ENCODE peak calls at places on chromosomes 4 and X, in seven cellular contexts. Z is HCT116, A is H1, L is SK-N-SH, M is HepG2, Q is K562, U is GM12878. O is an unnamed sample.

GRCh38 chr4:95546866-95547707 is 1.7 kb downstream of the UNC5C start:
- DNase-seq in Z (no peak), A (no peak), L (peak), M (no peak), Q (no peak), U (no peak), O (no peak)

GRCh38 chrX:23332888-23333821 is 1.5 kb upstream of the PTCHD1 start:
- DNase-seq in Z (no peak), A (no peak), L (peak), M (no peak), Q (no peak), U (no peak), O (no peak)

GRCh38 chr4:40289366-40290188 is 45.6 kb upstream of the CHRNA9 start:
- DNase-seq in Z (no peak), A (no peak), L (no peak), M (no peak), Q (no peak), U (no peak), O (no peak)

GRCh38 chrX:32868524-32868895 is 342.8 kb downstream of the DMD start:
- DNase-seq in Z (no peak), A (no peak), L (no peak), M (no peak), Q (no peak), U (no peak), O (no peak)

GRCh38 chr4:56186808-56187523 is 200.3 kb downstream of the AASDH start:
- DNase-seq in Z (no peak), A (no peak), L (no peak), M (no peak), Q (no peak), U (no peak), O (no peak)

GRCh38 chr4:102868153-102868781 is 525 bp upstream of the CISD2 start:
- DNase-seq in Z (no peak), A (no peak), L (no peak), M (no peak), Q (no peak), U (no peak), O (no peak)

GRCh38 chr4:173461170-173461569 is 62.3 kb upstream of the SCRG1 start:
- DNase-seq in Z (no peak), A (no peak), L (no peak), M (no peak), Q (no peak), U (no peak), O (no peak)

GRCh38 chrX:149495573-149496071 is 9.5 kb downstream of the IDS start:
- DNase-seq in Z (peak), A (no peak), L (no peak), M (peak), Q (no peak), U (no peak), O (peak)

GRCh38 chr4:1910643-1911042 is 39.5 kb downstream of the NSD2 start:
- DNase-seq in Z (no peak), A (peak), L (peak), M (peak), Q (peak), U (no peak), O (peak)

GRCh38 chr4:169565606-169566351 is 46.6 kb downstream of the NEK1 start:
- DNase-seq in Z (no peak), A (no peak), L (no peak), M (no peak), Q (no peak), U (no peak), O (no peak)

GRCh38 chr4:13427599-13428325 is 56.4 kb downstream of the RAB28 start:
- DNase-seq in Z (no peak), A (no peak), L (no peak), M (no peak), Q (no peak), U (no peak), O (no peak)

GRCh38 chrX:19342331-19342906 is 1.3 kb upstream of the PDHA1 start:
- DNase-seq in Z (no peak), A (no peak), L (no peak), M (no peak), Q (no peak), U (no peak), O (no peak)

GRCh38 chr4:131509521-131509920 is 1639.6 kb upstream of the PCDH10 start:
- DNase-seq in Z (no peak), A (no peak), L (no peak), M (no peak), Q (no peak), U (no peak), O (no peak)

GRCh38 chrX:13673016-13673415 is 15.9 kb upstream of the RAB9A start:
- DNase-seq in Z (no peak), A (no peak), L (no peak), M (no peak), Q (no peak), U (no peak), O (no peak)

GRCh38 chrX:154751121-154751668 is 318 bp upstream of the GAB3 start:
- DNase-seq in Z (no peak), A (no peak), L (no peak), M (no peak), Q (peak), U (no peak), O (no peak)

GRCh38 chr4:94871644-94872305 is 114.0 kb downstream of the BMPR1B start:
- DNase-seq in Z (no peak), A (no peak), L (peak), M (no peak), Q (no peak), U (no peak), O (no peak)

GRCh38 chrX:40179333-40179732 is 81.6 kb upstream of the BCOR start:
- DNase-seq in Z (no peak), A (no peak), L (no peak), M (no peak), Q (no peak), U (no peak), O (peak)

GRCh38 chr4:17347445-17347844 is 164.4 kb downstream of the QDPR start:
- DNase-seq in Z (peak), A (no peak), L (peak), M (peak), Q (peak), U (no peak), O (peak)

GRCh38 chr4:109298279-109299010 is 4.0 kb downstream of the COL25A1 start:
- DNase-seq in Z (peak), A (no peak), L (peak), M (no peak), Q (peak), U (no peak), O (peak)

GRCh38 chr4:109303141-109303499 is 662 bp upstream of the COL25A1 start:
- DNase-seq in Z (no peak), A (no peak), L (no peak), M (no peak), Q (no peak), U (no peak), O (peak)

GRCh38 chr4:109301691-109302365 is 630 bp downstream of the COL25A1 start:
- DNase-seq in Z (no peak), A (no peak), L (peak), M (no peak), Q (no peak), U (no peak), O (no peak)

DNA sequence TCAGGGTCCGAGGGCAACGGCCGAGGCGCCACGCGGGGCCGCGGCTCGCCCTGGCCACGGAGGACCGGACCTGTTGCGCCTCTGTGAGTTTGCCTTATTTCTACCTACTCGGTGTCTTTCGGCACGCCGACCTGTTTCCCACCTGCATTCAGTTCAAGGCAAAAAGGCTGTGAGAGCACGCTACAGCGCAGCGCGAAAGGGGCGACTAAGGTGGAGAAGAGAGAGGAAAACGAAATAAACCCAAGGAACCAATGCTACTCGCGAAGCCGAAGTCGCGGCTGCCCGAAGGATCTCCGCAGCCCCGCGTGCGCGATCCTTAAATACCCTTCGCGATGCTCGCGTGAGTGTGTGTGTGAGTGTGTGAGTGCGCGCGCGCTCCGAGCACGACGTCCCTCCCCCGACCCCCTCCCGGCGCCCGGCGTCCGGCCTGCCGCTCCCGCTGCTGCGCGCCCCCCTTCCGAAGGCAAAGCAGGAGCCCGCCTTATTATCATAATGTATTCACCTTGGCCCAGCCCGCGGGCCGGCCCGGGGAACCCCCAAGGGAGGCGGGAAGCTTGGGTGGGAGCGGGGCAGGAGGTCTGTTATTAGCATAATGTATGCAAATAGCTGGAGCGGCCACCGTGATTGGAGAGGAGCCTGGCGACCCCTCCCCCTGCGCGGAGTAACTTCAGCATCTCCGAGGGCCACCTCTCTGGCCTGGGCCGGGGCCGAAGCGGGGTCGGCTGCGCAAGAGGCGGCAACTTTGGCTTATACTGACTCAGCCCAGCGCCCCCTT is at the start of gene COL25A1:
- DNase-seq in Z (no peak), A (peak), L (peak), M (no peak), Q (no peak), U (no peak), O (peak)
- H2AFZ ChIP-seq in Z (no peak), A (peak), L (peak), M (no peak), Q (no peak), U (no peak), O (peak)

DNA sequence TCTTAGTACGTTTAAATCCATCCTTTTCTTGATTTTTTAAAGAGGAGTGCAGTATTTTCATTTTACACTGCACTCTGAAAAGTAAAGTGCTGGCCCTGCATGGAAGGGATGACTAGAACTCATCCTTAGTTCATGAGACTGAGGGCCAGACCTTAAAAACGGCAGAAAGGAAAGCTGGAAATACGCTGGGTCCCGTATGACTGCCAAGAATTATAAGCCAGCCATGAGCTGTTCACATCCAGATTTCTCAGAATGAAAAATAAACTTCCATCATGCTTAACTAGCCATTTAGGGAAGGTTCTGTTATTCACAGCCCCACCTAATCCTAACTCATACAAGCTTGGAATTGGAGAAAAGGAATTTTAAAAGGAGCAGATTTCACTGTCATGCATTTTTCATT is 894.4 kb downstream of the FAT4 start:
- DNase-seq in Z (no peak), A (no peak), L (no peak), M (no peak), Q (no peak), U (no peak), O (no peak)
- TF ChIP-seq MAX in Z (no peak), A (no peak), L (no peak), M (no peak), Q (no peak), U (no peak), O (no peak)

GRCh38 chr4:154329939-154330338 is 161.7 kb downstream of the DCHS2 start:
- DNase-seq in Z (no peak), A (no peak), L (no peak), M (no peak), Q (no peak), U (no peak), O (no peak)

GRCh38 chr4:154332681-154333421 is 158.7 kb downstream of the DCHS2 start:
- DNase-seq in Z (no peak), A (peak), L (peak), M (no peak), Q (no peak), U (peak), O (no peak)

GRCh38 chr4:154328030-154328429 is 163.6 kb downstream of the DCHS2 start:
- DNase-seq in Z (no peak), A (no peak), L (no peak), M (no peak), Q (no peak), U (no peak), O (no peak)

DNA sequence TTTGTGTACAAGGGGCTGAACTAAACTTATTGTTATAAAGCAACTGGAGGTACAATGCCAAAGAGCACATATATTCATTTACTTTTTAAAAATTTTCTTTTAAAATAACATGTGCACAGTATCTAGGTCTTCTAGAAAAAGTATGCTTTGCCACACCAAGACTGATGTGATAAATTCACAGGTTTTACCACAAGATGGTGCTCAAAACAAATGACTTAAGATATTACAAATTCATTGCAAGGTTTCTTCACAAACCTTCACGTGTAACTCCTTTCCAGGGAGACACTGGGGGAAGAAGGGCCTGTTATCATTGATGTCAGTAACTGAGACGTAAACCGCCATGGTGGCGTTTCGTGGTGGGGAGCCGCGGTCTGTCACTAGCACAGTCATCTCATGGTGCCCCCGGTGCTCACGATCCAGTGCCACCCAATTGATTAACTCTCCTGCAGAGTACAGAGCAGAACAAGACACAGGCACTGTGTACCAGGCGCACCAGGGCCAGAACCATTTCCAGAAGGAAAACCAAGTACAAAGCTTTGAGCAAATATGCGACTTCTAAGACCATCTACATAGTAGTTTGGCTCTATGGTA is 162.2 kb downstream of the DCHS2 start:
- DNase-seq in Z (no peak), A (no peak), L (no peak), M (peak), Q (no peak), U (no peak), O (no peak)
- H3K4me2 ChIP-seq in Z (no peak), A (no peak), L (no peak), M (no peak), Q (no peak), U (no peak), O (no peak)

GRCh38 chr4:177464026-177464425 is 21.8 kb upstream of the AGA start:
- DNase-seq in Z (no peak), A (no peak), L (no peak), M (no peak), Q (no peak), U (no peak), O (no peak)
- H2AFZ ChIP-seq in Z (no peak), A (no peak), L (no peak), M (no peak), Q (no peak), U (no peak), O (no peak)

O was measured in endothelial cell of umbilical vein.